ENCODE peak calls at places on chromosomes 16 and 17, in seven cellular contexts. K is HCEC 1CT, F is HFFc6, G is small intestine, J is RPMI8226, X is mesenchymal stem cell, D is BE2C. Q is an unnamed sample.

GRCh38 chr17:72274632-72275031 is 153.8 kb downstream of the SOX9 start:
- DNase-seq in G (no peak), F (no peak), J (no peak), D (no peak), K (no peak), X (no peak), Q (no peak)

GRCh38 chr17:7852919-7853692 is 1.8 kb upstream of the TMEM88 start:
- DNase-seq in J (no peak), G (no peak), K (no peak), X (no peak), F (no peak), D (no peak), Q (no peak)

GRCh38 chr17:1002771-1003555 is 6.0 kb downstream of the TIMM22 start:
- DNase-seq in J (no peak), G (no peak), K (no peak), X (peak; percentile 73), F (peak; percentile 67), D (no peak), Q (peak; percentile 90)

GRCh38 chr17:28807925-28808641 is 34.5 kb downstream of the FAM222B start:
- DNase-seq in K (peak; percentile 94), G (no peak), J (no peak), F (peak; percentile 86), X (peak; percentile 97), D (no peak), Q (peak; percentile 92)

GRCh38 chr16:54194008-54194731 is 92.4 kb downstream of the IRX3 start:
- DNase-seq in G (no peak), D (peak; percentile 61), F (no peak), K (peak; percentile 1), X (no peak), J (no peak), Q (peak; percentile 13)

GRCh38 chr16:86529160-86529559 is 18.8 kb downstream of the FOXF1 start:
- DNase-seq in G (no peak), D (no peak), X (peak; percentile 36), J (no peak), K (peak; percentile 63), F (peak; percentile 50), Q (no peak)

GRCh38 chr16:8634991-8635736 is 13.7 kb downstream of the METTL22 start:
- DNase-seq in K (no peak), D (peak; percentile 61), F (peak; percentile 33), J (peak; percentile 34), G (no peak), X (peak; percentile 56), Q (peak; percentile 23)

GRCh38 chr17:5555254-5555653 is 29.1 kb downstream of the NLRP1 start:
- DNase-seq in D (no peak), J (no peak), G (no peak), X (peak; percentile 46), K (peak; percentile 7), F (peak; percentile 52), Q (peak; percentile 9)

GRCh38 chr16:66858740-66859396 is 14.7 kb downstream of the CA7 start:
- DNase-seq in D (peak; percentile 64), G (peak; percentile 41), K (no peak), F (peak; percentile 72), J (peak; percentile 93), X (peak; percentile 50), Q (peak; percentile 71)

GRCh38 chr17:78862073-78863023 is 21.7 kb upstream of the USP36 start:
- DNase-seq in J (no peak), D (no peak), F (peak; percentile 97), G (peak; percentile 59), X (peak; percentile 99), K (peak; percentile 97), Q (peak; percentile 96)

GRCh38 chr16:10552998-10553491 is 27.4 kb downstream of the EMP2 start:
- DNase-seq in G (no peak), D (peak; percentile 78), K (no peak), F (no peak), J (no peak), X (no peak), Q (peak; percentile 67)

GRCh38 chr16:78395035-78395434 is 295.6 kb downstream of the WWOX start:
- DNase-seq in G (no peak), K (no peak), J (no peak), X (no peak), D (no peak), F (no peak), Q (no peak)

GRCh38 chr17:26792486-26792885 is 501.4 kb upstream of the WSB1 start:
- DNase-seq in X (peak; percentile 33), F (no peak), G (no peak), D (no peak), J (no peak), K (no peak), Q (peak; percentile 43)

GRCh38 chr17:39553326-39553945 is 54.3 kb downstream of the NEUROD2 start:
- DNase-seq in D (no peak), J (no peak), K (peak; percentile 35), X (no peak), G (no peak), F (peak; percentile 58), Q (peak; percentile 55)

GRCh38 chr16:88941051-88941932 is 35.7 kb downstream of the CBFA2T3 start:
- DNase-seq in D (no peak), X (no peak), J (no peak), G (no peak), K (no peak), F (no peak), Q (no peak)

GRCh38 chr16:56855201-56855600 is 9.8 kb upstream of the SLC12A3 start:
- DNase-seq in X (no peak), G (no peak), J (no peak), K (no peak), D (no peak), F (no peak), Q (no peak)

GRCh38 chr16:67029249-67030096 is 524 bp downstream of the CBFB start:
- DNase-seq in D (peak; percentile 48), X (peak; percentile 61), F (peak; percentile 41), G (peak; percentile 57), K (peak; percentile 60), J (peak; percentile 64), Q (peak; percentile 72)

GRCh38 chr16:68473358-68474064 is 25.2 kb upstream of the SMPD3 start:
- DNase-seq in D (no peak), K (no peak), G (peak; percentile 90), J (no peak), X (no peak), F (no peak), Q (peak; percentile 37)

GRCh38 chr16:50296807-50297206 is 30.5 kb downstream of the ADCY7 start:
- DNase-seq in J (peak; percentile 14), X (no peak), K (no peak), D (no peak), F (no peak), G (no peak), Q (no peak)

GRCh38 chr17:6461792-6462524 is 17.7 kb downstream of the PIMREG start:
- DNase-seq in D (no peak), G (no peak), K (no peak), J (peak; percentile 26), F (no peak), X (peak; percentile 50), Q (no peak)

GRCh38 chr17:10031102-10031501 is 126.0 kb upstream of the RCVRN start:
- DNase-seq in X (no peak), J (no peak), K (no peak), G (no peak), F (no peak), D (no peak), Q (no peak)

GRCh38 chr16:58299757-58300349 is 5.0 kb upstream of the PRSS54 start:
- DNase-seq in G (peak; percentile 10), F (no peak), D (peak; percentile 33), K (peak; percentile 27), X (no peak), J (peak; percentile 68), Q (peak; percentile 64)

GRCh38 chr17:58520843-58521430 is 6.5 kb upstream of the MTMR4 start:
- DNase-seq in X (peak; percentile 39), K (no peak), G (peak; percentile 28), F (no peak), D (peak; percentile 57), J (peak; percentile 47), Q (peak; percentile 60)

GRCh38 chr16:51937771-51938170 is 609.2 kb downstream of the TOX3 start:
- DNase-seq in K (no peak), G (no peak), F (no peak), D (no peak), X (peak; percentile 24), J (no peak), Q (no peak)

GRCh38 chr17:72588961-72589360 is 468.1 kb downstream of the SOX9 start:
- DNase-seq in J (peak; percentile 94), G (peak; percentile 94), K (peak; percentile 60), F (no peak), X (peak; percentile 58), D (peak; percentile 47), Q (no peak)

GRCh38 chr16:2962334-2963073 is 1.6 kb upstream of the KREMEN2 start:
- DNase-seq in X (no peak), D (no peak), K (no peak), J (no peak), G (no peak), F (no peak), Q (no peak)

GRCh38 chr17:42414782-42415409 is 8.2 kb downstream of the CAVIN1 start:
- DNase-seq in G (no peak), D (no peak), K (no peak), F (no peak), J (peak; percentile 85), X (no peak), Q (no peak)

GRCh38 chr17:50144845-50145531 is 5.5 kb downstream of the PPP1R9B start:
- DNase-seq in G (no peak), D (no peak), J (no peak), X (no peak), F (no peak), K (no peak), Q (no peak)

GRCh38 chr16:88077328-88078108 is 126.3 kb downstream of the BANP start:
- DNase-seq in K (no peak), J (no peak), X (no peak), G (no peak), D (peak; percentile 77), F (no peak), Q (no peak)

GRCh38 chr17:27994586-27994985 is 47.9 kb upstream of the NLK start:
- DNase-seq in F (no peak), D (no peak), J (no peak), K (no peak), X (no peak), G (no peak), Q (no peak)

GRCh38 chr17:17989081-17989480 is 16.4 kb downstream of the DRC3 start:
- DNase-seq in K (no peak), F (no peak), J (no peak), G (no peak), D (no peak), X (no peak), Q (no peak)

GRCh38 chr16:27660507-27660906 is 110.6 kb downstream of the KATNIP start:
- DNase-seq in F (no peak), J (no peak), X (no peak), D (no peak), K (no peak), G (no peak), Q (no peak)

GRCh38 chr16:85302018-85302847 is 190.0 kb upstream of the CIBAR2 start:
- DNase-seq in K (peak; percentile 69), G (peak; percentile 29), F (no peak), J (no peak), X (peak; percentile 90), D (no peak), Q (no peak)

GRCh38 chr17:49148171-49148570 is 15.6 kb downstream of the B4GALNT2 start:
- DNase-seq in J (peak; percentile 32), K (no peak), G (no peak), D (no peak), F (no peak), X (no peak), Q (no peak)

Q was measured in dermis blood vessel endothelial cell.